ENCODE peak calls at places on chromosomes 11 and 22, in four cellular contexts. C is NK-92 treated with Interleukin-12 subunit alpha and Interleukin-12 subunit beta, amount 100 ng/mL, for 24 hours; L is lower lobe of right lung; Y is T-helper 2 cell. D is an unnamed sample.

GRCh38 chr11:116931206-116931953 is 94.0 kb upstream of the APOA1 start:
- DNase-seq in C (no peak), L (no peak), Y (peak), D (peak)

GRCh38 chr11:119248750-119249670 is 42.9 kb downstream of the CBL start:
- DNase-seq in C (no peak), L (no peak), Y (no peak), D (no peak)

GRCh38 chr11:1717745-1718144 is 20.8 kb downstream of the KRTAP5-6 start:
- DNase-seq in C (no peak), L (no peak), Y (no peak), D (no peak)

GRCh38 chr11:4194889-4195288 is 100.3 kb downstream of the RRM1 start:
- DNase-seq in C (no peak), L (no peak), Y (no peak), D (no peak)

GRCh38 chr11:47980093-47980906 is at the start of gene PTPRJ:
- DNase-seq in C (peak), L (peak), Y (peak), D (peak)

GRCh38 chr11:26947379-26947844 is 46.5 kb upstream of the FIBIN start:
- DNase-seq in C (no peak), L (no peak), Y (no peak), D (no peak)

GRCh38 chr22:29155966-29156365 is 49.7 kb upstream of the EMID1 start:
- DNase-seq in C (no peak), L (no peak), Y (no peak), D (no peak)

GRCh38 chr11:71498091-71498490 is 29.0 kb upstream of the KRTAP5-7 start:
- DNase-seq in C (no peak), L (no peak), Y (no peak), D (no peak)

GRCh38 chr11:35115688-35116030 is 23.3 kb upstream of the CD44 start:
- DNase-seq in C (no peak), L (no peak), Y (no peak), D (no peak)

GRCh38 chr11:88193278-88193677 is 18.0 kb upstream of the RAB38 start:
- DNase-seq in C (no peak), L (no peak), Y (no peak), D (no peak)

GRCh38 chr22:42688241-42688913 is 32.3 kb downstream of the A4GALT start:
- DNase-seq in C (no peak), L (peak), Y (no peak), D (no peak)

GRCh38 chr11:134367781-134368180 is 36.0 kb downstream of the GLB1L2 start:
- DNase-seq in C (no peak), L (peak), Y (no peak), D (no peak)

GRCh38 chr22:49962751-49963646 is 2.4 kb downstream of the PIM3 start:
- DNase-seq in C (no peak), L (peak), Y (no peak), D (no peak)

GRCh38 chr22:38335077-38335476 is 17.8 kb upstream of the CSNK1E start:
- DNase-seq in C (no peak), L (no peak), Y (no peak), D (no peak)

GRCh38 chr11:109109916-109110315 is 312.1 kb upstream of the C11orf87 start:
- DNase-seq in C (no peak), L (no peak), Y (no peak), D (no peak)

GRCh38 chr11:131944709-131945108 is 574.3 kb downstream of the NTM start:
- DNase-seq in C (no peak), L (no peak), Y (no peak), D (no peak)

GRCh38 chr22:37032535-37033460 is 13.3 kb downstream of the MPST start:
- DNase-seq in C (no peak), L (peak), Y (no peak), D (no peak)

GRCh38 chr11:85170184-85170583 is 457.0 kb downstream of the DLG2 start:
- DNase-seq in C (no peak), L (no peak), Y (no peak), D (no peak)

GRCh38 chr11:46697303-46697702 is 3.1 kb downstream of the ARHGAP1 start:
- DNase-seq in C (no peak), L (no peak), Y (no peak), D (no peak)

GRCh38 chr11:60563553-60564235 is 48.5 kb downstream of the MS4A13 start:
- DNase-seq in C (no peak), L (no peak), Y (no peak), D (no peak)

GRCh38 chr11:44032304-44033085 is 15.3 kb upstream of the ACCSL start:
- DNase-seq in C (no peak), L (peak), Y (no peak), D (no peak)

GRCh38 chr22:34804588-34804987 is 261.4 kb upstream of the ISX start:
- DNase-seq in C (no peak), L (no peak), Y (no peak), D (no peak)

GRCh38 chr11:120771551-120772060 is 252.3 kb upstream of the TBCEL start:
- DNase-seq in C (no peak), L (no peak), Y (no peak), D (no peak)

GRCh38 chr11:124276081-124276480 is 19.9 kb downstream of the OR8G5 start:
- DNase-seq in C (peak), L (no peak), Y (no peak), D (no peak)

GRCh38 chr11:416051-416756 is 1.4 kb upstream of the SIGIRR start:
- DNase-seq in C (no peak), L (peak), Y (no peak), D (no peak)

GRCh38 chr11:65116370-65117205 is 913 bp downstream of the ZNHIT2 start:
- DNase-seq in C (no peak), L (peak), Y (peak), D (peak)

GRCh38 chr22:37077802-37078448 is 26.4 kb downstream of the KCTD17 start:
- DNase-seq in C (peak), L (peak), Y (peak), D (peak)

GRCh38 chr11:132430352-132431091 is 1060.1 kb downstream of the NTM start:
- DNase-seq in C (no peak), L (no peak), Y (no peak), D (no peak)

GRCh38 chr11:126140932-126141291 is 70.5 kb downstream of the RPUSD4 start:
- DNase-seq in C (no peak), L (no peak), Y (no peak), D (no peak)

GRCh38 chr11:82994615-82995014 is 77.1 kb downstream of the RAB30 start:
- DNase-seq in C (no peak), L (no peak), Y (no peak), D (no peak)

GRCh38 chr11:76955459-76956114 is 78.6 kb upstream of the B3GNT6 start:
- DNase-seq in C (no peak), L (no peak), Y (no peak), D (no peak)

GRCh38 chr11:61254403-61255025 is 13.5 kb downstream of the PGA5 start:
- DNase-seq in C (peak), L (peak), Y (peak), D (peak)

GRCh38 chr11:84924290-84924689 is 702.9 kb downstream of the DLG2 start:
- DNase-seq in C (no peak), L (no peak), Y (no peak), D (no peak)

GRCh38 chr11:96013459-96014213 is 89.7 kb upstream of the MTMR2 start:
- DNase-seq in C (no peak), L (no peak), Y (no peak), D (no peak)

D was measured in T follicular helper cell.